ENCODE peak calls at places on chromosomes 1 and 21, in five cellular contexts. E, Z, S, J and D are unnamed samples.

GRCh38 chr1:211375949-211376348 is 49.3 kb downstream of the TRAF5 start:
- DNase-seq in E (no peak), Z (no peak), S (no peak), J (no peak), D (no peak)

GRCh38 chr1:210627740-210628139 is 299.0 kb downstream of the HHAT start:
- DNase-seq in E (no peak), Z (no peak), S (no peak), J (no peak), D (peak; percentile 30)

GRCh38 chr1:10561497-10561896 is 86.7 kb downstream of the PEX14 start:
- DNase-seq in E (no peak), Z (no peak), S (no peak), J (no peak), D (no peak)

GRCh38 chr1:4724695-4725250 is 70.4 kb downstream of the AJAP1 start:
- DNase-seq in E (no peak), Z (no peak), S (no peak), J (no peak), D (no peak)

GRCh38 chr1:21324368-21325137 is 34.3 kb upstream of the ECE1 start:
- DNase-seq in E (no peak), Z (peak; percentile 98), S (no peak), J (peak; percentile 79), D (peak; percentile 96)

GRCh38 chr1:84298336-84298687 is 3.2 kb upstream of the SAMD13 start:
- DNase-seq in E (peak; percentile 45), Z (peak; percentile 67), S (peak; percentile 11), J (peak; percentile 11), D (no peak)

GRCh38 chr1:69123486-69123885 is 444.2 kb upstream of the LRRC7 start:
- DNase-seq in E (no peak), Z (no peak), S (no peak), J (no peak), D (no peak)

GRCh38 chr21:27371688-27372331 is 404.9 kb upstream of the ADAMTS5 start:
- DNase-seq in E (no peak), Z (peak; percentile 17), S (no peak), J (no peak), D (peak; percentile 69)

GRCh38 chr1:224253721-224254120 is 70.7 kb downstream of the DEGS1 start:
- DNase-seq in E (no peak), Z (no peak), S (no peak), J (no peak), D (peak; percentile 51)

GRCh38 chr21:46124083-46124925 is 26.4 kb downstream of the COL6A2 start:
- DNase-seq in E (no peak), Z (no peak), S (no peak), J (no peak), D (no peak)

GRCh38 chr1:6100801-6101783 is 55.4 kb downstream of the KCNAB2 start:
- DNase-seq in E (no peak), Z (no peak), S (no peak), J (no peak), D (no peak)

GRCh38 chr1:94418664-94419655 is 771 bp downstream of the ABCD3 start:
- DNase-seq in E (no peak), Z (peak; percentile 71), S (no peak), J (no peak), D (peak; percentile 32)

GRCh38 chr1:203682401-203683383 is 56.1 kb downstream of the ATP2B4 start:
- DNase-seq in E (no peak), Z (no peak), S (peak; percentile 35), J (peak; percentile 37), D (no peak)

GRCh38 chr1:46086581-46086980 is 45.8 kb downstream of the PIK3R3 start:
- DNase-seq in E (no peak), Z (no peak), S (no peak), J (no peak), D (no peak)

GRCh38 chr1:18010408-18010807 is 97.2 kb upstream of the IGSF21 start:
- DNase-seq in E (no peak), Z (no peak), S (no peak), J (no peak), D (no peak)

GRCh38 chr1:1432566-1432950 is 2.9 kb upstream of the VWA1 start:
- DNase-seq in E (peak; percentile 52), Z (no peak), S (no peak), J (no peak), D (no peak)

GRCh38 chr1:178781549-178781948 is 56.5 kb downstream of the RALGPS2 start:
- DNase-seq in E (no peak), Z (no peak), S (no peak), J (no peak), D (no peak)

GRCh38 chr1:240435996-240436566 is 175.9 kb downstream of the GREM2 start:
- DNase-seq in E (no peak), Z (no peak), S (no peak), J (no peak), D (no peak)

GRCh38 chr1:80657707-80658106 is 1143.0 kb upstream of the ADGRL2 start:
- DNase-seq in E (no peak), Z (no peak), S (no peak), J (no peak), D (no peak)

GRCh38 chr21:44054710-44055109 is 42.6 kb downstream of the TRAPPC10 start:
- DNase-seq in E (no peak), Z (no peak), S (no peak), J (no peak), D (no peak)

GRCh38 chr21:44382536-44382935 is 29.1 kb downstream of the TRPM2 start:
- DNase-seq in E (no peak), Z (no peak), S (no peak), J (no peak), D (no peak)

GRCh38 chr1:173884701-173885100 is 16.5 kb downstream of the ZBTB37 start:
- DNase-seq in E (no peak), Z (no peak), S (no peak), J (no peak), D (no peak)

GRCh38 chr21:42836767-42837301 is 42.5 kb downstream of the WDR4 start:
- DNase-seq in E (no peak), Z (no peak), S (no peak), J (no peak), D (no peak)

GRCh38 chr1:168923521-168924136 is 182.9 kb upstream of the ATP1B1 start:
- DNase-seq in E (no peak), Z (peak; percentile 18), S (no peak), J (no peak), D (peak; percentile 32)